ENCODE peak calls at places on chromosomes 13 and 19, in five cellular contexts. C is GM12891; A is stimulated activated CD4-positive, alpha-beta T cell treated with anti-CD3 and anti-CD28 coated beads, Interleukin-1b, Interleukin-23, amount 100 ng/mL, for 24 hours; W is posterior cingulate gyrus; M is PC-3. X is an unnamed sample.
A peak's percentile ranks its signal among the peaks of the same experiment; 100 is the strongest.

GRCh38 chr13:109529964-109530363 is 256.4 kb downstream of the IRS2 start:
- DNase-seq in A (no peak), M (no peak), W (no peak), C (no peak), X (no peak)

GRCh38 chr19:35936738-35937268 is 629 bp downstream of the LRFN3 start:
- DNase-seq in M (no peak), A (no peak), C (no peak), W (no peak), X (no peak)

GRCh38 chr13:103100795-103101194 is 34.6 kb upstream of the SLC10A2 start:
- DNase-seq in C (no peak), A (no peak), M (no peak), W (no peak), X (peak; percentile 24)

GRCh38 chr13:98348476-98348875 is 171.4 kb upstream of the RNF113B start:
- DNase-seq in M (no peak), A (no peak), W (no peak), C (no peak), X (no peak)

GRCh38 chr19:5436101-5436947 is 18.9 kb upstream of the ZNRF4 start:
- DNase-seq in C (no peak), M (peak; percentile 32), W (peak; percentile 83), A (no peak), X (peak; percentile 90)

GRCh38 chr19:47765522-47766358 is 12.8 kb upstream of the SELENOW start:
- DNase-seq in M (peak; percentile 43), W (peak; percentile 45), C (no peak), A (no peak), X (peak; percentile 88)

GRCh38 chr13:68048802-68049359 is 818.7 kb upstream of the PCDH9 start:
- DNase-seq in W (no peak), C (no peak), A (no peak), M (no peak), X (no peak)

GRCh38 chr19:13875824-13876223 is 1.1 kb upstream of the NANOS3 start:
- DNase-seq in W (no peak), A (no peak), M (no peak), C (no peak), X (no peak)

GRCh38 chr19:18879579-18880373 is 16.2 kb downstream of the CERS1 start:
- DNase-seq in A (no peak), W (no peak), M (peak; percentile 79), C (no peak), X (peak; percentile 72)

GRCh38 chr13:111854403-111854802 is 212.5 kb upstream of the SOX1 start:
- DNase-seq in W (no peak), C (no peak), A (no peak), M (no peak), X (no peak)

GRCh38 chr19:18428837-18429674 is 8.9 kb downstream of the ISYNA1 start:
- DNase-seq in A (no peak), M (no peak), W (peak; percentile 77), C (peak; percentile 97), X (peak; percentile 97)

GRCh38 chr13:87274209-87274819 is 396.9 kb upstream of the SLITRK5 start:
- DNase-seq in A (no peak), C (peak; percentile 0), W (no peak), M (peak; percentile 69), X (peak; percentile 77)

GRCh38 chr19:19510432-19510831 is 4.9 kb downstream of the TSSK6 start:
- DNase-seq in M (no peak), A (no peak), W (no peak), C (no peak), X (peak; percentile 65)

GRCh38 chr19:10421240-10421948 is 1.1 kb downstream of the PDE4A start:
- DNase-seq in A (no peak), W (no peak), C (no peak), M (no peak), X (no peak)

GRCh38 chr13:75359266-75359665 is 122.7 kb downstream of the TBC1D4 start:
- DNase-seq in M (peak; percentile 89), A (no peak), W (no peak), C (no peak), X (peak; percentile 89)

GRCh38 chr13:59176775-59177174 is 987.0 kb downstream of the DIAPH3 start:
- DNase-seq in W (no peak), A (no peak), M (peak; percentile 5), C (no peak), X (peak; percentile 51)

GRCh38 chr13:74771964-74772363 is 637.8 kb upstream of the KLF12 start:
- DNase-seq in M (peak; percentile 78), C (no peak), A (no peak), W (no peak), X (no peak)